ENCODE peak calls at places on chromosomes 6 and 20, in eight cellular contexts. H is adrenal gland, S is iPS-NIHi11, I is HS-27A, J is RPMI7951, C is activated gamma-delta T cell, L is type B pancreatic cell, R is hippocampal formation. N is an unnamed sample.
A peak's percentile ranks its signal among the peaks of the same experiment; 100 is the strongest.

GRCh38 chr6:15132854-15133670 is 112.8 kb upstream of the JARID2 start:
- DNase-seq in H (no peak), S (no peak), I (no peak), J (peak; percentile 98), C (no peak), L (no peak), R (no peak), N (no peak)

GRCh38 chr6:22327881-22328280 is 31.0 kb upstream of the PRL start:
- DNase-seq in H (no peak), S (no peak), I (no peak), J (no peak), C (no peak), L (no peak), R (no peak), N (no peak)

GRCh38 chr6:39079726-39080125 is 31.1 kb downstream of the GLP1R start:
- DNase-seq in H (no peak), S (no peak), I (no peak), J (no peak), C (no peak), L (peak; percentile 42), R (no peak), N (no peak)

GRCh38 chr6:106648651-106649308 is 19.4 kb downstream of the QRSL1 start:
- DNase-seq in H (no peak), S (no peak), I (no peak), J (no peak), C (no peak), L (no peak), R (no peak), N (no peak)

GRCh38 chr6:111823831-111824607 is 49.2 kb downstream of the FYN start:
- DNase-seq in H (no peak), S (no peak), I (peak; percentile 72), J (peak; percentile 72), C (no peak), L (no peak), R (no peak), N (no peak)

GRCh38 chr6:5730586-5731263 is 276.0 kb downstream of the NRN1 start:
- DNase-seq in H (no peak), S (no peak), I (no peak), J (no peak), C (no peak), L (no peak), R (no peak), N (no peak)

GRCh38 chr6:25320459-25320858 is 41.3 kb downstream of the CARMIL1 start:
- DNase-seq in H (no peak), S (peak; percentile 40), I (no peak), J (no peak), C (no peak), L (no peak), R (no peak), N (no peak)

GRCh38 chr20:16701296-16701695 is 28.5 kb upstream of the SNRPB2 start:
- DNase-seq in H (no peak), S (peak; percentile 36), I (no peak), J (no peak), C (no peak), L (no peak), R (no peak), N (peak; percentile 32)

GRCh38 chr6:123594776-123595175 is 42.0 kb downstream of the TRDN start:
- DNase-seq in H (no peak), S (no peak), I (no peak), J (no peak), C (no peak), L (no peak), R (no peak), N (no peak)

GRCh38 chr6:32439708-32440214 is at the start of gene HLA-DRA:
- DNase-seq in H (peak; percentile 46), S (peak; percentile 64), I (peak; percentile 19), J (peak; percentile 57), C (no peak), L (no peak), R (no peak), N (no peak)

GRCh38 chr20:47674145-47674544 is 111.1 kb downstream of the SULF2 start:
- DNase-seq in H (no peak), S (no peak), I (no peak), J (no peak), C (no peak), L (no peak), R (no peak), N (no peak)

GRCh38 chr6:158008894-158009891 is 27.5 kb downstream of the SYNJ2 start:
- DNase-seq in H (peak; percentile 58), S (no peak), I (no peak), J (peak; percentile 98), C (no peak), L (no peak), R (peak; percentile 80), N (peak; percentile 54)